ENCODE peak calls at places on chromosomes 12 and 14, in nine cellular contexts. O, S, D, F, Q, J, A, R and N are unnamed samples.

GRCh38 chr12:52407918-52408317 is 1.8 kb upstream of the KRT82 start:
- DNase-seq in F (no peak), R (no peak), J (no peak), Q (no peak), D (no peak), A (no peak), O (no peak), S (no peak), N (no peak)

GRCh38 chr12:6915023-6915788 is 826 bp downstream of the ENO2 start:
- DNase-seq in F (no peak), R (no peak), S (no peak), A (no peak), O (no peak), D (no peak), J (peak), Q (peak), N (no peak)

GRCh38 chr14:95396221-95396620 is 76.5 kb upstream of the CLMN start:
- DNase-seq in J (no peak), D (no peak), R (no peak), F (no peak), Q (no peak), A (no peak), O (no peak), S (no peak), N (no peak)

GRCh38 chr14:70018246-70018645 is 139.0 kb downstream of the SMOC1 start:
- DNase-seq in A (no peak), S (no peak), D (no peak), J (no peak), O (no peak), Q (no peak), F (no peak), R (no peak), N (no peak)

GRCh38 chr12:15818418-15818817 is 29.2 kb upstream of the EPS8 start:
- DNase-seq in O (no peak), S (no peak), R (no peak), A (no peak), D (no peak), F (no peak), Q (no peak), J (no peak), N (no peak)

GRCh38 chr12:28938581-28939301 is 210.3 kb upstream of the FAR2 start:
- DNase-seq in F (no peak), J (no peak), O (no peak), R (no peak), S (no peak), D (no peak), A (no peak), Q (no peak), N (peak)

GRCh38 chr14:33711761-33712160 is 239.1 kb downstream of the EGLN3 start:
- DNase-seq in A (no peak), D (no peak), Q (no peak), R (no peak), S (peak), J (no peak), F (no peak), O (no peak), N (no peak)

GRCh38 chr12:1740161-1740948 is 49.5 kb downstream of the ADIPOR2 start:
- DNase-seq in A (no peak), D (no peak), F (no peak), Q (no peak), O (no peak), J (no peak), R (no peak), S (no peak), N (no peak)

GRCh38 chr12:132632521-132633228 is 14.1 kb downstream of the P2RX2 start:
- DNase-seq in S (no peak), O (no peak), F (no peak), D (no peak), R (no peak), J (no peak), A (no peak), Q (no peak), N (no peak)

GRCh38 chr14:70660967-70661871 is 19.5 kb downstream of the TTC9 start:
- DNase-seq in A (no peak), R (no peak), J (no peak), D (peak), Q (no peak), O (no peak), S (no peak), F (no peak), N (no peak)

GRCh38 chr14:105084741-105085571 is 19.7 kb upstream of the GPR132 start:
- DNase-seq in A (no peak), J (no peak), O (no peak), D (no peak), Q (no peak), S (no peak), R (no peak), F (no peak), N (no peak)